ENCODE peak calls at places on chromosomes 6 and 20, in seven cellular contexts. N is uterus, X is body of pancreas, R is GM12891, P is HCT116, A is esophagus squamous epithelium, L is H54. H is an unnamed sample.

GRCh38 chr20:59014680-59015389 is 4.4 kb upstream of the TUBB1 start:
- DNase-seq in X (no peak), P (no peak), A (no peak), R (no peak), L (no peak), N (no peak), H (peak)

GRCh38 chr6:167227984-167228383 is 63.1 kb upstream of the UNC93A start:
- DNase-seq in P (no peak), N (no peak), A (no peak), R (no peak), X (no peak), L (no peak), H (no peak)

GRCh38 chr6:42369568-42369967 is 82.2 kb downstream of the TRERF1 start:
- DNase-seq in A (no peak), R (no peak), L (no peak), X (no peak), N (no peak), P (no peak), H (no peak)

GRCh38 chr20:37366749-37367148 is 20.8 kb downstream of the SRC start:
- DNase-seq in A (no peak), X (no peak), N (no peak), P (no peak), L (no peak), R (no peak), H (no peak)

GRCh38 chr20:24699321-24700165 is 230.1 kb downstream of the SYNDIG1 start:
- DNase-seq in N (no peak), L (no peak), P (no peak), X (no peak), R (no peak), A (no peak), H (no peak)

GRCh38 chr6:106223300-106223930 is 102.1 kb downstream of the ATG5 start:
- DNase-seq in L (peak), A (no peak), N (peak), P (peak), R (no peak), X (peak), H (peak)

GRCh38 chr6:51986864-51987263 is 100.5 kb downstream of the PKHD1 start:
- DNase-seq in N (no peak), A (no peak), L (no peak), X (no peak), P (no peak), R (no peak), H (no peak)

GRCh38 chr6:136945626-136946235 is 23.6 kb downstream of the SLC35D3 start:
- DNase-seq in N (no peak), R (no peak), A (no peak), L (no peak), X (no peak), P (no peak), H (no peak)

GRCh38 chr6:2857580-2858337 is 16.1 kb upstream of the SERPINB1 start:
- DNase-seq in X (no peak), N (no peak), R (no peak), A (no peak), P (peak), L (peak), H (peak)
- TF ChIP-seq POLR2A in X (no peak), N (no peak), R (peak), A (no peak), P (no peak), L (no peak), H (peak)

GRCh38 chr20:63626424-63627128 is at the start of gene GMEB2:
- DNase-seq in R (peak), A (no peak), P (peak), L (peak), N (peak), X (peak), H (peak)
- TF ChIP-seq POLR2A in R (no peak), A (no peak), P (peak), L (peak), N (peak), X (peak), H (no peak)

GRCh38 chr6:159157431-159157830 is 11.8 kb upstream of the FNDC1 start:
- DNase-seq in L (no peak), X (no peak), P (no peak), R (no peak), A (no peak), N (no peak), H (no peak)
- TF ChIP-seq POLR2A in L (no peak), X (no peak), P (no peak), R (no peak), A (no peak), N (no peak), H (no peak)

DNA sequence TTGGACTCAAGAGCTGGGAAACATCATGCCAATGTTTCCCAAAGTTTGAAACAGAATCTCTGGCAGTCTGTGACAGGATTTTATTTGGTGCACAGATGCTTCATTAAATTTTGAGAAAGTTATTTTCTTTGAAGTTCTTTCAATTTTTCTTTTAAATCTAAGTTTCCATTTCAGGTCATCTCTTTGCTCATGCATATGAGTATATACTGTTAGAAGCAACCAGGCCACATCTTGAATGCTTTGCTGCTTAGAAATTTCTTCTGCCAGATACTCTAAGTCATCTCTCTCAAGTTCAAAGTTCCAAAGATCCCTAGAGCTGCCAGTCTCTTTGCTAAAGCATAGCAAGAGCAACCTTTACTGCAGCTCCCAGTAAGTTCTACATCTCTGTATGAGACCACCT is 59.1 kb upstream of the CCDC28A start:
- DNase-seq in X (no peak), N (no peak), P (no peak), R (no peak), L (no peak), A (no peak), H (no peak)
- TF ChIP-seq POLR2A in X (no peak), N (no peak), P (no peak), R (no peak), L (no peak), A (no peak), H (no peak)

DNA sequence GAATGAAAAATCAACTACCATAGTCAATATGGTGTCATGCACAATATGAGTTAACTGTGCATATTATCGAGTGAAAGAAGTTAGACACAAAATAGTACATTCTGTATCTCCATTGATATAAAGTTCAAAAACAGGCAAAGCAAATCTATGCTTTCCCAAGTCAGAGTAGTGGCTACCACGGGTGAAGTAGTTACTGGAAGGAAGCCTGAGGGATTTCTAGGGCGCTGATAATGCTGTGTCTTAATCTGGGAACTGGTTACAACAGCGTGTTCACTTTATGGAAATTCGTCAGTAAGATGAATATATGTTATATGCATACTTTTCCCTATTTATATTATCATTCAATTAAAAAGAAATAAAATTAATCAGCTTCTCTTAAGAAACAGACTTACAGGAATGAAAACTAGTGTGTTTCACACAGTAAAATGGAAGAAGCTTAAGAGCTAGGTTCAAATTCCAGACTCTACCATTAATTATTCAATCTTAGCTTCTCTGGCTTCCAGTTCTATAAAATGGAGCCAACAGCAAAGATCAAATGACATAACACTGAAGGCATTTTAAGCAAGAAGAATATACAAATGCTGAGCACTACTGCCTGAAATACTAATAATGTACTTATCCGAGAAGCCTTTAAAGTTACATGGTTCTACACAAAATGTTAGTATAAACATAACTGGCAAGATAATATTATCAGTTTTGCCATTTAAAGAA is 19.2 kb downstream of the BACH2 start:
- DNase-seq in R (no peak), X (no peak), A (no peak), N (no peak), L (no peak), P (no peak), H (no peak)
- TF ChIP-seq POLR2A in R (no peak), X (no peak), A (no peak), N (no peak), L (no peak), P (no peak), H (no peak)

GRCh38 chr6:30741789-30742315 is 635 bp downstream of the FLOT1 start:
- DNase-seq in R (no peak), X (no peak), N (no peak), P (no peak), L (no peak), A (no peak), H (no peak)

GRCh38 chr6:30744054-30744805 is at the start of gene IER3:
- DNase-seq in L (peak), P (peak), N (peak), R (no peak), A (no peak), X (peak), H (peak)

GRCh38 chr6:30740993-30741784 is 1.3 kb downstream of the FLOT1 start:
- DNase-seq in X (no peak), A (no peak), R (no peak), N (no peak), P (no peak), L (no peak), H (no peak)

GRCh38 chr6:30743099-30744053 is 889 bp upstream of the FLOT1 start:
- DNase-seq in A (no peak), P (no peak), X (no peak), N (peak), L (no peak), R (no peak), H (peak)

DNA sequence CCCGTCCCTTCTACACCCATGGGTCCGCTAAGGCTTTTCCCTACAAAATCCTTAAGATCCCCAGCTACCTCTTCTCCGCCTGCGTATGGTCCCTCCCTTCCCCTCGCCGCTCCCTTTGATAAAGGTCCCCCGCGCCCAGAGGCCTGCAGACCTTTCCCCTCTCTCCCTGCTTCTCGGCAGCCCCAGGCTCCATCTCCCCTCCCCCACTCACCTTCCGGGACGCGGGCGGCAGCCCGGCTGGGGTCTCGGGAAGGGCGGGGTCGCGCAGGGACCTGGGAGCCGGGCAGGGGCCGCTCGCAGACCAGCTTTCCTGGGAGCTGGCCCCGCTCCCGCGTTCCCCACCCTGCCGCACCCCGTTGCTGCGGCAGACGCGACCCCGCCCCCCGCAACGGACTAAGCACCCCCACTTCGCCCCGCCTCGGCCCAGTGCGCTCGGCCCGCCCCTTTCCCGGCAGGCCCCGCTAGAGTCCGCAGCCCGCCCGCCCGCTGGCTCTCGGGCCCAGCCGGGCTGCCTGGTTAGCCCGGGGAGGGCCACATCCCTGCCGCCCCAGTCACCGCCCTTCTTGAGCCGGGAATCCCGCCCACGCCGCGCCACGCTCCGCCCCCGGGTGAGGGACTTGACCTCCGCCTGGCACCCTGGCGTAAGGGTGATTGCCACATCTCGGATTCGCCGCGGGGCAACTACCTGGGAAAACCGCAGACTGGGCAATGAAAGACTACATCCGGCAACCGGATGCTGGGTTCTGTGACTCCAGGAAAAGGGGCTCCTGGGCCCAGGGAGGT is at the start of gene FLOT1:
- DNase-seq in X (peak), N (peak), A (peak), P (peak), L (peak), R (peak), H (peak)
- TF ChIP-seq POLR2A in X (peak), N (peak), A (peak), P (peak), L (no peak), R (peak), H (peak)

DNA sequence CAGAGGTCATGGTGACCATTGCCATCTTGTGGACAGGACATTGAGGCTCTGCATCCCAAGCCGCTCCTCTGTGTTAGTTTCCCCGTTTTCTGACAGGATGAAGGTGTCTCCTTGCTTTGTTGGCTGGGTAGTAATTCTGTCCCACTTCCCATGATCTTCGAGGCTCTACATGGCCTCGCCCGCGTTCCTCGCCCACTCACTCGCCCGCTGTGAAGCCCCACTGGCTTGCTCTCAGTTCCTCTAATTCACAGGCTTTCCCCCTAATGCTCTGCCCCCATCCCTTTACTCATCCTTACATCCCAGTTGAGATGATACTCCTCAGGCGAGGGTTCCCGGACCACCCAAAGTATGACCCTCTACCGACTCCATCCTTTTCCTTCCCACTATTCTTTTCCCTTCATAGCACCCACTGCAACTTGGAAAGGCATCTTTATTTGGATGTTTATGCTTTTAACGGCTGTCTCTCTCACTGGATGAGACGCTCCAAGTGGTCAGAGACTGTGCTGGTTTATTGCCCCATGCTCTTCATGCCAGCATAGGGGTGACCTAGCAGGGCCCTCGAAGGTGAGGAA is 511 bp upstream of the SLC35B2 start:
- DNase-seq in A (no peak), X (no peak), P (no peak), R (no peak), N (no peak), L (no peak), H (no peak)
- TF ChIP-seq POLR2A in A (no peak), X (no peak), P (no peak), R (peak), N (no peak), L (no peak), H (no peak)

H was measured in erythroblast.